ENCODE peak calls at places on chromosomes 13 and 19, in nine cellular contexts. F, O, S, Y, W, A, K, M and I are unnamed samples.

GRCh38 chr19:37963190-37963947 is 56.4 kb downstream of the SIPA1L3 start:
- DNase-seq in M (no peak), O (no peak), W (no peak), A (no peak), Y (no peak), S (peak), F (no peak), K (peak), I (no peak)

GRCh38 chr13:84121456-84121855 is 239.2 kb upstream of the SLITRK1 start:
- DNase-seq in O (no peak), K (no peak), W (no peak), A (no peak), Y (no peak), F (no peak), S (peak), M (no peak), I (peak)

GRCh38 chr13:73602295-73602694 is 531.9 kb downstream of the KLF12 start:
- DNase-seq in M (no peak), F (no peak), O (no peak), A (no peak), Y (no peak), W (no peak), K (no peak), S (peak), I (no peak)

GRCh38 chr19:32558607-32559228 is 22.3 kb upstream of the PDCD5 start:
- DNase-seq in Y (no peak), O (no peak), A (no peak), K (no peak), F (no peak), W (no peak), M (no peak), S (no peak), I (no peak)

GRCh38 chr13:90374183-90374582 is 973.3 kb upstream of the MIR17HG start:
- DNase-seq in F (no peak), W (no peak), M (no peak), O (no peak), S (no peak), K (no peak), Y (no peak), A (no peak), I (no peak)

GRCh38 chr13:99307247-99307646 is at the start of gene GPR183:
- DNase-seq in M (peak), Y (no peak), O (no peak), A (no peak), K (no peak), W (no peak), F (no peak), S (no peak), I (no peak)

GRCh38 chr13:74574964-74575728 is 440.9 kb upstream of the KLF12 start:
- DNase-seq in S (no peak), M (no peak), Y (no peak), W (no peak), K (no peak), O (peak), A (no peak), F (no peak), I (peak)

GRCh38 chr19:11769995-11770394 is 3.2 kb downstream of the ZNF441 start:
- DNase-seq in K (no peak), W (no peak), M (no peak), S (no peak), Y (no peak), A (no peak), F (no peak), O (no peak), I (no peak)

GRCh38 chr13:28819748-28820098 is 416 bp upstream of the MTUS2 start:
- DNase-seq in S (peak), K (peak), Y (peak), M (peak), A (no peak), F (peak), W (no peak), O (peak), I (peak)

GRCh38 chr19:15934332-15935078 is at the start of gene CYP4F11:
- DNase-seq in F (peak), S (no peak), O (no peak), K (peak), Y (peak), W (peak), A (peak), M (no peak), I (no peak)

GRCh38 chr13:33707449-33707848 is 110.5 kb upstream of the RFC3 start:
- DNase-seq in S (no peak), M (no peak), A (no peak), O (no peak), F (no peak), Y (no peak), W (no peak), K (no peak), I (no peak)

GRCh38 chr19:7515471-7516226 is at the start of gene ZNF358:
- DNase-seq in F (peak), K (peak), O (peak), Y (peak), W (peak), M (peak), S (peak), A (no peak), I (peak)

GRCh38 chr19:2552859-2553258 is 76.9 kb downstream of the GADD45B start:
- DNase-seq in W (no peak), Y (no peak), S (peak), F (no peak), K (no peak), O (no peak), M (peak), A (no peak), I (peak)

GRCh38 chr19:7529246-7529600 is 6.3 kb upstream of the PNPLA6 start:
- DNase-seq in Y (no peak), S (no peak), M (no peak), A (no peak), K (no peak), O (no peak), F (no peak), W (no peak), I (peak)

GRCh38 chr13:94947965-94948371 is 235.6 kb upstream of the SOX21 start:
- DNase-seq in K (no peak), O (no peak), A (no peak), M (no peak), W (no peak), Y (no peak), F (no peak), S (no peak), I (no peak)

GRCh38 chr13:63540042-63540441 is 2124.4 kb upstream of the PCDH20 start:
- DNase-seq in F (no peak), Y (no peak), K (no peak), A (no peak), M (no peak), O (no peak), S (no peak), W (no peak), I (no peak)

GRCh38 chr19:28934626-28935025 is 278.3 kb downstream of the UQCRFS1 start:
- DNase-seq in Y (no peak), S (peak), O (no peak), M (no peak), A (no peak), F (no peak), W (no peak), K (no peak), I (no peak)

GRCh38 chr13:100512422-100512821 is 76.2 kb downstream of the GGACT start:
- DNase-seq in Y (no peak), W (no peak), F (no peak), K (no peak), M (no peak), O (no peak), A (peak), S (peak), I (no peak)

GRCh38 chr13:40506592-40507446 is 159.6 kb downstream of the FOXO1 start:
- DNase-seq in Y (no peak), F (no peak), S (no peak), O (no peak), K (no peak), W (no peak), M (no peak), A (no peak), I (no peak)

GRCh38 chr13:79909664-79910063 is 428.7 kb downstream of the NDFIP2 start:
- DNase-seq in Y (no peak), S (no peak), O (no peak), M (no peak), A (peak), W (no peak), K (no peak), F (no peak), I (no peak)

GRCh38 chr13:41708648-41709175 is 251.4 kb downstream of the RGCC start:
- DNase-seq in F (peak), O (no peak), A (no peak), Y (no peak), M (no peak), K (no peak), S (no peak), W (no peak), I (no peak)

GRCh38 chr13:38900188-38900587 is 90.4 kb downstream of the STOML3 start:
- DNase-seq in M (no peak), F (no peak), O (peak), K (no peak), A (no peak), W (no peak), Y (no peak), S (peak), I (peak)

GRCh38 chr13:102696465-102696864 is 1.6 kb upstream of the METTL21C start:
- DNase-seq in F (no peak), A (no peak), M (no peak), K (no peak), S (no peak), W (no peak), O (no peak), Y (no peak), I (no peak)

GRCh38 chr19:13873776-13874515 is 3.0 kb upstream of the NANOS3 start:
- DNase-seq in K (no peak), S (no peak), A (no peak), M (no peak), Y (no peak), O (peak), W (no peak), F (no peak), I (peak)

GRCh38 chr19:51691122-51692064 is 1.7 kb upstream of the SPACA6 start:
- DNase-seq in W (no peak), S (peak), F (no peak), Y (no peak), K (no peak), A (no peak), O (peak), M (no peak), I (peak)

GRCh38 chr13:97257228-97257755 is 35.2 kb downstream of the MBNL2 start:
- DNase-seq in M (no peak), F (no peak), A (no peak), Y (no peak), S (no peak), K (no peak), O (no peak), W (no peak), I (no peak)

GRCh38 chr19:23116802-23117571 is at the start of gene ZNF730:
- DNase-seq in Y (no peak), W (peak), K (peak), F (peak), M (peak), O (peak), S (peak), A (peak), I (peak)

DNA sequence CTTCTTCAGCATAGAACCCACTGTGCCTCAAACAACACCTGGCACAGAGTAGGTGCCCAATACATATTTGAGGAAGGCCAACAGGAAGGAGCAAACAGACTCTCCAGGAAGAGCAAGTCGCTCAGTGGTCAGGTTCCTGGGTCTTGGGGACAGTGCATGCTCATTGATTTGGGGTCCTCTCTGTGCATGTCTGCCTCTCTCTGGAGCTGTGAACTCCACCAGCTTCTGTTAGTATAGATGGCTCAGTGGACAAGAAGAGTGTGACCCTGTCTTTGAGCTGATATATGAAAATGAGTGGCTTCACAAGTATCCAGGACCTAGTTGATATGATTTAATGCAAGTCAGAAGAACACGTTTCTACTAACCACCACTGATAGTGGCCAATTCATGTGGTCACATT is 98.7 kb downstream of the KCTD15 start:
- DNase-seq in Y (no peak), K (no peak), W (no peak), F (no peak), A (no peak), O (no peak), S (no peak), M (no peak), I (no peak)
- H3K4me3 ChIP-seq in Y (no peak), K (no peak), W (no peak), F (no peak), A (no peak), O (no peak), S (no peak), M (no peak), I (no peak)

DNA sequence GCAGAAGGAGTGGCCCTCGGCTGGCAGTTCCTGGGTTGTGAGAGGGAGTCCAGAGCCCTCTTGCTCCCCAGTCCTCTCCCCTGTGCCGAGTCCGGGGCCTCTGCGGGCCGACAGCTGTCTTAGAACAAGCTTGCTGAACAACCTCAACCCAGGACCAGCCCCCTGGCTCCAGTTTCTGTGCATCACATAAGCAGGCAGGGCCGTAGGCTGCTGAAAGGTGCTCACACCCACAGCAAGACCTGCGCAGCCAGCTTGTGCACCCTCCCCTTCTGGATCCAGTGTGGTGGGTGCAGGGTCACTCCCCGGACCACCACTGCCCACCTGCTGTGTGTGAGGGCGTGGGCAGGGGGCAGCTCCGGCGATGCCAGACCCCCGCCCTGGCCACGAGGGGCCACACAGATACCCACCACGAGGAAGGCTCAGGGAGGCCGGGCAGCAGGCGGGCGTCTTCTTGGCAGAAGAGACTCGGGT is 25.2 kb upstream of the F7 start:
- DNase-seq in M (no peak), A (no peak), K (no peak), F (no peak), Y (no peak), W (no peak), S (no peak), O (no peak), I (peak)
- H3K4me3 ChIP-seq in M (no peak), A (no peak), K (no peak), F (no peak), Y (no peak), W (no peak), S (no peak), O (no peak), I (no peak)

DNA sequence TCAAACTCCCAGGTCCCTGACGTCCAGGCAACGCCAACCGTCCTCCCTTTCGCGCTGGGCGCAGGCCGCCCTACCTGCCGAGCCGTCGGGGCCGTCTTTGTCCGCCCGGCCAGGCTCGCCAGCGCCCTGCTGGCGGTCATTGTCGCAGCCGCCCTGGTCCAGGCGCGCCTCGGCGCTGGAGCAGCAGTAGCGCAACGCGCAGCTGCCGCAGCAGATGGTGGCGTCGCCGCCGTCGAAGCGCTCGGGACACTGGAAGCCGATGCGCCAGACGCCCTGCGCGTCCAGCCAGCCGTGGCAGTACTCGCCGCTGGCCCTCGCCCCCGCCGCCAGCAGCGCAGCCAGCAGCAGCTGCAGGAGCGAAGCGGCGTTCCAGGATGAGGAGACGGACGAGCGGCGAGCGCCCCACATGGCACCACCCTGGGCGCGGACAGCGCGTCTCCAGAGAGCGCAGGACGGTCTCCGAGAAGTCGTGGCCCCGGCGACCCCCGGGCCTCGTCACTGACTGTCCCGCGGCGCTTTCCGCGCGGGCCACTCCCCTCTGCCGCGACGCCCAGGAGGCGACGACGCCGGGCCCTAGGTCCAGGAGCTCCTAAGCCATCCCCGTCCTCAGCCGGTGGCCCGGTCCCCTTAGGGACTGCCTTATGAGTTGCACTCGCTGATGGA is 1.1 kb downstream of the SHISA2 start:
- DNase-seq in A (no peak), F (no peak), O (peak), Y (peak), W (no peak), S (peak), M (no peak), K (peak), I (peak)
- H3K4me3 ChIP-seq in A (peak), F (peak), O (no peak), Y (peak), W (no peak), S (peak), M (no peak), K (peak), I (peak)

GRCh38 chr19:1151917-1152601 is 22.0 kb downstream of the SBNO2 start:
- DNase-seq in A (no peak), M (no peak), K (peak), W (peak), F (peak), O (no peak), Y (no peak), S (no peak), I (no peak)

GRCh38 chr19:1156305-1156801 is 17.7 kb downstream of the SBNO2 start:
- DNase-seq in S (peak), M (no peak), K (peak), W (peak), Y (no peak), O (no peak), A (no peak), F (no peak), I (no peak)

GRCh38 chr19:1154731-1155351 is 19.2 kb downstream of the SBNO2 start:
- DNase-seq in A (no peak), S (peak), O (peak), F (peak), M (no peak), W (peak), K (peak), Y (peak), I (no peak)

GRCh38 chr19:1155352-1156304 is 18.4 kb downstream of the SBNO2 start:
- DNase-seq in K (no peak), M (no peak), F (no peak), S (peak), W (peak), A (no peak), O (no peak), Y (no peak), I (no peak)

DNA sequence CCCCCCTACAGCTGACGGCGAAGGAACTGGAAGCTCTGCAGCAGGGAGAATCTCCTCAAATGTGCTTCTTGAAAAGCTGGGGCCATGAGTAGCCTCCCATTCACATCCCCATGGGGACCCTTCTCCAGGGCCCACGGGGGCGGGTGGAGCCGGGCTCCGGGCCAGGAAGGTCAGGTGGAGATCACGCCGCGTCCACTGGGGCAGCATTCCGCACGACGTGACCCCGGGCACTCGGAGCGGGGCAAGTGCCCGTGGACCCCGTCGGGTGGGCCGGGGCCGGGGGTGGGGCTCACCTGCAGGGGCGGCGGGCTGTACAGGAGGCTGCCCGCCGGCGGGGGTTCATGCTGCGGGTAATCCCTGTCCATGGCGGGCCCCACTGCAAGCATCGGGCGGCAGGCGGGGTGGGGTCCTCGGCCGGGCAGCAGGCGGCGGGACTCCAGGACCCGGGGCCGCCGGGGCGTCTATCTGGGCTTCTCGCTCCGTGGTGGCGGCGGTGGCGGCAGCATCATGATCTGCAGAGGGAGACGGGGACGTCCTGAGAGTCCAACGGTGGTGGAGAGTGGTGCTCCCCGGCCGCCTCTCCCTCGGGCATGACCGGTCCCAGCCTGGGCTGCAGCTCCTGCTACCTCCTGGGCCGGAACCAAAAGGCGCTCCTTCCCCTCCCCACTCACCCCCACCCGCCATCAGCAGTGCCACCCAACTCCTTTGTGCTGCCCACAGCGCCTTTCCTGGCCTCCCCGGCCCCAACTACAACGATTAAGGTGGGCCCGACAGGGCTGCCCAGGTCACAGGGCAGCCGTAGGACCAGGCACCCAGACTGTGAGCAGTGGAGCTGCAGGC is 20.0 kb downstream of the SBNO2 start:
- DNase-seq in Y (no peak), A (no peak), M (no peak), W (peak), K (peak), F (no peak), S (no peak), O (no peak), I (no peak)
- H3K4me3 ChIP-seq in Y (peak), A (no peak), M (no peak), W (peak), K (peak), F (peak), S (peak), O (no peak), I (no peak)

GRCh38 chr19:39319892-39320168 is 833 bp downstream of the LRFN1 start:
- DNase-seq in M (no peak), O (peak), Y (no peak), W (no peak), A (no peak), K (no peak), S (no peak), F (no peak), I (peak)
- H3K4me3 ChIP-seq in M (no peak), O (peak), Y (peak), W (peak), A (peak), K (no peak), S (peak), F (no peak), I (peak)

GRCh38 chr19:55494172-55494761 is 6.0 kb downstream of the SSC5D start:
- DNase-seq in K (no peak), S (peak), Y (no peak), W (peak), O (no peak), M (no peak), A (no peak), F (peak), I (peak)

GRCh38 chr19:55493052-55493649 is 4.9 kb downstream of the SSC5D start:
- DNase-seq in O (no peak), K (no peak), Y (no peak), W (peak), S (no peak), F (peak), M (no peak), A (no peak), I (peak)

GRCh38 chr19:55491546-55492360 is 3.5 kb downstream of the SSC5D start:
- DNase-seq in W (no peak), O (no peak), M (no peak), F (no peak), K (no peak), Y (no peak), S (no peak), A (no peak), I (peak)

GRCh38 chr19:55492362-55492944 is 4.2 kb downstream of the SSC5D start:
- DNase-seq in Y (no peak), M (no peak), S (no peak), F (no peak), K (no peak), W (no peak), O (no peak), A (no peak), I (peak)

DNA sequence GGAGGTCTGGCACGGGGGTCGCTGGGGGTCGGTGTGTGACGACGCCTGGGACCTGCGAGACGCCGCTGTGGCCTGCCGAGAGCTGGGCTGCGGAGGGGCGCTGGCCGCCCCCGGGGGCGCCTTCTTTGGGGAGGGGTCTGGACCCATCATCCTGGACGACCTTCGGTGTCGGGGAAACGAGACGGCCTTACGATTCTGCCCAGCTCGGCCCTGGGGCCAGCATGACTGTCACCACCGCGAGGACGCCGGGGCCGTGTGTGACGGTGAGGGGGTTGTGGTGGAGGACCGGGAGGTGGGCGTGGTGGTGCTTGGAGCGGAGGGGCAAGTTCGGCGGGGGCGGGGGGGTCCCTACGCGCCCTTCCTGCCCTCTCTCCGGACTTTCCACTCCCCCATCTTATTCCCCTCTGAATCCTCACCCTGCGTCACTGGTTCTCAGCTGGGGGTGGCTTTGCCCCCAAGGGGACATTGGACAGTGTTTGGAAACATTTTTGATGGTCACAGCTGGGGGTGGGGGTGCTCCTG is 5.5 kb downstream of the SSC5D start:
- DNase-seq in S (no peak), Y (no peak), K (no peak), A (no peak), O (no peak), M (no peak), W (no peak), F (no peak), I (peak)
- H3K4me3 ChIP-seq in S (peak), Y (no peak), K (no peak), A (no peak), O (no peak), M (no peak), W (peak), F (peak), I (no peak)